ENCODE peak calls at places on chromosome 9, in five cellular contexts. J, D, V, N and I are unnamed samples.

GRCh38 chr9:125904155-125904841 is 157.1 kb downstream of the PBX3 start:
- DNase-seq in J (no peak), D (no peak), V (no peak), N (peak), I (no peak)

GRCh38 chr9:91771027-91771426 is 179.0 kb downstream of the ROR2 start:
- DNase-seq in J (no peak), D (no peak), V (no peak), N (peak), I (no peak)

GRCh38 chr9:4324513-4324912 is 24.6 kb upstream of the GLIS3 start:
- DNase-seq in J (no peak), D (no peak), V (no peak), N (peak), I (no peak)

GRCh38 chr9:74865177-74865576 is 22.5 kb downstream of the TRPM6 start:
- DNase-seq in J (no peak), D (no peak), V (no peak), N (no peak), I (no peak)

GRCh38 chr9:37096628-37097027 is 23.7 kb upstream of the ZCCHC7 start:
- DNase-seq in J (no peak), D (no peak), V (no peak), N (no peak), I (no peak)

GRCh38 chr9:112025886-112026285 is 129.3 kb downstream of the UGCG start:
- DNase-seq in J (no peak), D (no peak), V (no peak), N (no peak), I (no peak)

GRCh38 chr9:126853667-126854066 is 6.8 kb upstream of the ZBTB34 start:
- DNase-seq in J (no peak), D (no peak), V (peak), N (no peak), I (no peak)

GRCh38 chr9:33082538-33083326 is 6.3 kb upstream of the SMU1 start:
- DNase-seq in J (peak), D (no peak), V (no peak), N (no peak), I (no peak)

GRCh38 chr9:71096431-71097108 is 24.9 kb downstream of the TRPM3 start:
- DNase-seq in J (no peak), D (no peak), V (no peak), N (no peak), I (no peak)

GRCh38 chr9:114499528-114499927 is 5.7 kb downstream of the WHRN start:
- DNase-seq in J (no peak), D (no peak), V (no peak), N (no peak), I (no peak)

GRCh38 chr9:89576404-89576824 is 28.4 kb upstream of the GADD45G start:
- DNase-seq in J (no peak), D (no peak), V (no peak), N (peak), I (no peak)

GRCh38 chr9:133579601-133580415 is 29.4 kb downstream of the FAM163B start:
- DNase-seq in J (no peak), D (no peak), V (no peak), N (no peak), I (no peak)

GRCh38 chr9:72356019-72356653 is 8.9 kb downstream of the ZFAND5 start:
- DNase-seq in J (no peak), D (no peak), V (no peak), N (peak), I (no peak)

GRCh38 chr9:21574261-21574660 is 92.1 kb upstream of the IFNE start:
- DNase-seq in J (no peak), D (no peak), V (no peak), N (no peak), I (no peak)

GRCh38 chr9:97845130-97845529 is 7.9 kb upstream of the FOXE1 start:
- DNase-seq in J (no peak), D (no peak), V (no peak), N (no peak), I (no peak)

GRCh38 chr9:13386324-13386723 is 106.8 kb upstream of the MPDZ start:
- DNase-seq in J (no peak), D (no peak), V (no peak), N (no peak), I (no peak)

GRCh38 chr9:127445851-127446719 is 5.1 kb downstream of the RPL12 start:
- DNase-seq in J (peak), D (no peak), V (no peak), N (no peak), I (no peak)

GRCh38 chr9:89899476-89900047 is 294.8 kb downstream of the GADD45G start:
- DNase-seq in J (no peak), D (no peak), V (no peak), N (no peak), I (peak)

GRCh38 chr9:124218438-124219289 is 39.1 kb upstream of the NEK6 start:
- DNase-seq in J (peak), D (no peak), V (peak), N (peak), I (peak)

GRCh38 chr9:121360975-121361374 is 9.1 kb downstream of the STOM start:
- DNase-seq in J (no peak), D (no peak), V (no peak), N (peak), I (no peak)

GRCh38 chr9:137374131-137374845 is 48.7 kb downstream of the EXD3 start:
- DNase-seq in J (no peak), D (no peak), V (no peak), N (no peak), I (peak)

GRCh38 chr9:133804199-133804598 is 66.0 kb upstream of the SARDH start:
- DNase-seq in J (no peak), D (no peak), V (no peak), N (no peak), I (no peak)

GRCh38 chr9:111148390-111148993 is 110.2 kb upstream of the LPAR1 start:
- DNase-seq in J (no peak), D (no peak), V (peak), N (peak), I (no peak)

GRCh38 chr9:74771262-74771585 is 116.5 kb downstream of the TRPM6 start:
- DNase-seq in J (peak), D (no peak), V (no peak), N (no peak), I (no peak)

GRCh38 chr9:127567898-127568617 is 44.0 kb upstream of the STXBP1 start:
- DNase-seq in J (peak), D (no peak), V (no peak), N (no peak), I (peak)

GRCh38 chr9:5288591-5288990 is 15.9 kb downstream of the RLN2 start:
- DNase-seq in J (no peak), D (no peak), V (no peak), N (no peak), I (no peak)

GRCh38 chr9:136059851-136060670 is 35.0 kb downstream of the NACC2 start:
- DNase-seq in J (no peak), D (no peak), V (no peak), N (peak), I (peak)

GRCh38 chr9:120869726-120870125 is 7.3 kb downstream of the PHF19 start:
- DNase-seq in J (no peak), D (no peak), V (no peak), N (no peak), I (no peak)

GRCh38 chr9:70935856-70936255 is 185.6 kb downstream of the TRPM3 start:
- DNase-seq in J (no peak), D (no peak), V (no peak), N (no peak), I (no peak)

GRCh38 chr9:68648971-68649370 is 56.1 kb upstream of the PIP5K1B start:
- DNase-seq in J (no peak), D (no peak), V (no peak), N (no peak), I (no peak)